ENCODE peak calls at places on chromosomes 2 and 18, in four cellular contexts. One of them, this sample, is unnamed.

GRCh38 chr2:196293751-196294486 is 122.5 kb upstream of the STK17B start:
- DNase-seq in spleen: no peak
- DNase-seq in GM06990: no peak
- DNase-seq in astrocyte: peak
- DNase-seq in this sample: no peak

GRCh38 chr2:63849381-63850203 is 7.9 kb downstream of the UGP2 start:
- DNase-seq in GM06990: no peak
- DNase-seq in spleen: no peak
- DNase-seq in astrocyte: peak
- DNase-seq in this sample: no peak

GRCh38 chr2:62817995-62818713 is 112.6 kb downstream of the EHBP1 start:
- DNase-seq in spleen: no peak
- DNase-seq in GM06990: no peak
- DNase-seq in astrocyte: peak
- DNase-seq in this sample: no peak

GRCh38 chr2:106547104-106547503 is 59.9 kb downstream of the CD8B2 start:
- DNase-seq in spleen: no peak
- DNase-seq in astrocyte: no peak
- DNase-seq in GM06990: no peak
- DNase-seq in this sample: no peak

GRCh38 chr18:32257073-32257780 is 67.4 kb downstream of the MEP1B start:
- DNase-seq in spleen: no peak
- DNase-seq in GM06990: no peak
- DNase-seq in astrocyte: no peak
- DNase-seq in this sample: no peak

GRCh38 chr2:157470321-157470720 is 26.4 kb upstream of the CYTIP start:
- DNase-seq in spleen: no peak
- DNase-seq in astrocyte: no peak
- DNase-seq in GM06990: peak
- DNase-seq in this sample: no peak

GRCh38 chr2:74756356-74756890 is 77.5 kb upstream of the HK2 start:
- DNase-seq in GM06990: no peak
- DNase-seq in spleen: no peak
- DNase-seq in astrocyte: no peak
- DNase-seq in this sample: no peak

GRCh38 chr2:226211439-226211838 is 588.2 kb downstream of the IRS1 start:
- DNase-seq in spleen: no peak
- DNase-seq in astrocyte: peak
- DNase-seq in GM06990: no peak
- DNase-seq in this sample: no peak

GRCh38 chr2:62265116-62265515 is 69.2 kb downstream of the B3GNT2 start:
- DNase-seq in spleen: no peak
- DNase-seq in astrocyte: no peak
- DNase-seq in GM06990: no peak
- DNase-seq in this sample: no peak

GRCh38 chr2:63301481-63301880 is 250.9 kb downstream of the OTX1 start:
- DNase-seq in GM06990: no peak
- DNase-seq in astrocyte: no peak
- DNase-seq in spleen: no peak
- DNase-seq in this sample: no peak

GRCh38 chr2:219056896-219057708 is 3.6 kb downstream of the IHH start:
- DNase-seq in GM06990: no peak
- DNase-seq in astrocyte: no peak
- DNase-seq in spleen: peak
- DNase-seq in this sample: no peak
- H3K4me3 ChIP-seq in GM06990: no peak
- H3K4me3 ChIP-seq in astrocyte: no peak
- H3K4me3 ChIP-seq in spleen: no peak
- H3K4me3 ChIP-seq in this sample: no peak

DNA sequence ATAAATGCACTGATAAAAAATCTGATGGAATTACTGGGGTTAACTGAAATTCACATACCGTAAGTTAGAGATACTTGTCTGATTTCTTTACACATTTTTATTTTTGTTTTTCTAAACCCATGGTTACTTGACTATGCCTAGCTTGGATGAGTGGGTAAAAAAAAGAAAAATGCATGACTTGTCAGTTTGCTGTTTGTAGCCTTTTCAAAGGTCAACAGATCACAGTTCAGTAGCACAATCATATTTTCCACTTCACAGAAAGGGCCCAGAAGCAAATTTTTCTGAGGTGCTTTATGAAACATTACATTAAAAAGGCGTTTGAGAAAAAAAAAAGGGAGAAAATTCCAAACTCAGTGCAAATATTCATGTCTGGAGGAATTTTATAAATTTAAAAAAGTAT is 16.4 kb downstream of the SLC16A14 start:
- DNase-seq in astrocyte: no peak
- DNase-seq in spleen: no peak
- DNase-seq in GM06990: no peak
- DNase-seq in this sample: no peak
- TF ChIP-seq CTCF in astrocyte: no peak
- TF ChIP-seq CTCF in spleen: no peak
- TF ChIP-seq CTCF in GM06990: no peak
- TF ChIP-seq CTCF in this sample: no peak

GRCh38 chr2:173448938-173449471 is 94.3 kb downstream of the CDCA7 start:
- DNase-seq in astrocyte: peak
- DNase-seq in spleen: peak
- DNase-seq in GM06990: peak
- DNase-seq in this sample: peak
- H3K4me3 ChIP-seq in astrocyte: peak
- H3K4me3 ChIP-seq in spleen: no peak
- H3K4me3 ChIP-seq in GM06990: peak
- H3K4me3 ChIP-seq in this sample: peak

GRCh38 chr2:50535256-50535655 is 496.7 kb downstream of the NRXN1 start:
- DNase-seq in GM06990: no peak
- DNase-seq in astrocyte: no peak
- DNase-seq in spleen: no peak
- DNase-seq in this sample: no peak

GRCh38 chr2:50538137-50538536 is 493.8 kb downstream of the NRXN1 start:
- DNase-seq in spleen: no peak
- DNase-seq in GM06990: no peak
- DNase-seq in astrocyte: no peak
- DNase-seq in this sample: no peak

GRCh38 chr2:50535971-50536759 is 495.8 kb downstream of the NRXN1 start:
- DNase-seq in astrocyte: peak
- DNase-seq in spleen: no peak
- DNase-seq in GM06990: no peak
- DNase-seq in this sample: no peak
- TF ChIP-seq CTCF in astrocyte: peak
- TF ChIP-seq CTCF in spleen: no peak
- TF ChIP-seq CTCF in GM06990: peak
- TF ChIP-seq CTCF in this sample: no peak

GRCh38 chr18:48938827-48939367 is 11.9 kb downstream of the SMAD7 start:
- DNase-seq in GM06990: no peak
- DNase-seq in spleen: peak
- DNase-seq in astrocyte: peak
- DNase-seq in this sample: no peak
- H3K4me3 ChIP-seq in GM06990: no peak
- H3K4me3 ChIP-seq in spleen: no peak
- H3K4me3 ChIP-seq in astrocyte: no peak
- H3K4me3 ChIP-seq in this sample: peak

GRCh38 chr2:24352664-24353063 is 7.7 kb downstream of the ITSN2 start:
- DNase-seq in spleen: no peak
- DNase-seq in GM06990: no peak
- DNase-seq in astrocyte: no peak
- DNase-seq in this sample: no peak

GRCh38 chr2:24353364-24353763 is 7.0 kb downstream of the ITSN2 start:
- DNase-seq in spleen: no peak
- DNase-seq in GM06990: no peak
- DNase-seq in astrocyte: no peak
- DNase-seq in this sample: no peak

GRCh38 chr2:24351627-24351938 is 8.8 kb downstream of the ITSN2 start:
- DNase-seq in astrocyte: no peak
- DNase-seq in GM06990: no peak
- DNase-seq in spleen: no peak
- DNase-seq in this sample: no peak

GRCh38 chr2:24350826-24351626 is 9.3 kb downstream of the ITSN2 start:
- DNase-seq in GM06990: no peak
- DNase-seq in spleen: no peak
- DNase-seq in astrocyte: no peak
- DNase-seq in this sample: no peak

GRCh38 chr2:24351981-24352380 is 8.4 kb downstream of the ITSN2 start:
- DNase-seq in GM06990: no peak
- DNase-seq in spleen: no peak
- DNase-seq in astrocyte: no peak
- DNase-seq in this sample: no peak
- TF ChIP-seq CTCF in GM06990: no peak
- TF ChIP-seq CTCF in spleen: no peak
- TF ChIP-seq CTCF in astrocyte: no peak
- TF ChIP-seq CTCF in this sample: no peak

GRCh38 chr2:20425884-20426283 is 21.0 kb upstream of the RHOB start:
- DNase-seq in GM06990: no peak
- DNase-seq in astrocyte: no peak
- DNase-seq in spleen: no peak
- DNase-seq in this sample: peak

GRCh38 chr2:20424300-20425290 is 22.3 kb upstream of the RHOB start:
- DNase-seq in spleen: peak
- DNase-seq in astrocyte: peak
- DNase-seq in GM06990: peak
- DNase-seq in this sample: peak

GRCh38 chr2:20423376-20423775 is 23.5 kb upstream of the RHOB start:
- DNase-seq in GM06990: no peak
- DNase-seq in astrocyte: no peak
- DNase-seq in spleen: no peak
- DNase-seq in this sample: no peak

GRCh38 chr2:20423847-20424246 is 23.0 kb upstream of the RHOB start:
- DNase-seq in GM06990: no peak
- DNase-seq in spleen: no peak
- DNase-seq in astrocyte: no peak
- DNase-seq in this sample: peak

DNA sequence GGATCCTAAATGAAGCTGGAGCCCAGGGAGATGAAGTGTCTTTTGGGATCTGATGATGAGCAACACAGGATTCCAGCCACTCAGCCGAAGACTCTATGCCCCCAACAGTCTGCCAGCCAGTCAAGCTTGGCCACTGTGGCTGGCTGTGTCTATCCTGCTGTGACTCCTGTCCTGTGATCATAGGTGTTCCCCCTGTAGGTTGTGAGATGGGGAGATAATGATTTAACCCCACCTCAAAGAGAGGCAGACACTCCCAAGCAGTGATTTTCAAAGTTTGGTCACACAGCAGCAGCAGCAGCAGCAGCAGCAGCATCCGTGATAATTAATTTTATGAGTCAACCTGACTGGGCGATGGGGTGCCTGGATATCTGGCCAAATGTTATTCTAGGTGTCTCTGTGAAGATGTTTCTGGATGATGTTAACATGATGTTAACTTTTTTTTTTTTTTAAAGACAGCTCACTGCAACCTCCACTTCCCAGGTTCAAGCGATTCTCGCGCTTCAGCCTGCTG is 21.4 kb upstream of the RHOB start:
- DNase-seq in astrocyte: peak
- DNase-seq in spleen: no peak
- DNase-seq in GM06990: peak
- DNase-seq in this sample: no peak
- H3K4me3 ChIP-seq in astrocyte: no peak
- H3K4me3 ChIP-seq in spleen: no peak
- H3K4me3 ChIP-seq in GM06990: no peak
- H3K4me3 ChIP-seq in this sample: no peak

GRCh38 chr18:45024357-45025107 is 343.8 kb downstream of the SETBP1 start:
- DNase-seq in spleen: no peak
- DNase-seq in GM06990: no peak
- DNase-seq in astrocyte: no peak
- DNase-seq in this sample: no peak
- TF ChIP-seq CTCF in spleen: no peak
- TF ChIP-seq CTCF in GM06990: peak
- TF ChIP-seq CTCF in astrocyte: no peak
- TF ChIP-seq CTCF in this sample: no peak

GRCh38 chr2:241224068-241224850 is 35.8 kb downstream of the ANO7 start:
- DNase-seq in astrocyte: peak
- DNase-seq in GM06990: no peak
- DNase-seq in spleen: peak
- DNase-seq in this sample: no peak
- H3K4me3 ChIP-seq in astrocyte: no peak
- H3K4me3 ChIP-seq in GM06990: no peak
- H3K4me3 ChIP-seq in spleen: no peak
- H3K4me3 ChIP-seq in this sample: no peak

This sample was measured in coronary artery.